ENCODE peak calls at places on chromosomes 12 and 14, in six cellular contexts. C, Z, J, V, Y and T are unnamed samples.

GRCh38 chr12:89261982-89262381 is 90.3 kb downstream of the DUSP6 start:
- DNase-seq in C (peak), Z (no peak), J (no peak), V (no peak), Y (no peak), T (no peak)

GRCh38 chr14:22387776-22388241 is 201.2 kb downstream of the DAD1 start:
- DNase-seq in C (no peak), Z (no peak), J (no peak), V (no peak), Y (no peak), T (no peak)

GRCh38 chr14:36974985-36975384 is 197.4 kb downstream of the SLC25A21 start:
- DNase-seq in C (peak), Z (no peak), J (no peak), V (no peak), Y (no peak), T (no peak)

GRCh38 chr14:67357583-67358354 is 1.8 kb downstream of the ATP6V1D start:
- DNase-seq in C (peak), Z (no peak), J (no peak), V (no peak), Y (peak), T (no peak)

GRCh38 chr12:13288937-13289643 is 92.6 kb downstream of the EMP1 start:
- DNase-seq in C (no peak), Z (no peak), J (no peak), V (no peak), Y (no peak), T (no peak)

GRCh38 chr12:58291106-58291505 is 349.7 kb downstream of the ATP23 start:
- DNase-seq in C (no peak), Z (no peak), J (no peak), V (no peak), Y (no peak), T (no peak)

GRCh38 chr12:15580431-15580830 is 208.8 kb downstream of the EPS8 start:
- DNase-seq in C (no peak), Z (no peak), J (no peak), V (no peak), Y (no peak), T (no peak)

GRCh38 chr12:88416786-88417185 is 163.5 kb downstream of the KITLG start:
- DNase-seq in C (no peak), Z (no peak), J (no peak), V (no peak), Y (no peak), T (no peak)